ENCODE peak calls at places on chromosomes 11 and 22, in five cellular contexts. P is mammary epithelial cell, C is uterus, Y is small intestine, H is right lobe of liver. G is an unnamed sample.

GRCh38 chr11:108025387-108026080 is 16.8 kb downstream of the CUL5 start:
- DNase-seq in P (no peak), C (no peak), Y (no peak), H (no peak), G (no peak)

GRCh38 chr11:88709567-88709966 is 356.2 kb downstream of the GRM5 start:
- DNase-seq in P (peak; percentile 53), C (no peak), Y (no peak), H (no peak), G (no peak)

GRCh38 chr11:47443028-47443700 is 5.8 kb downstream of the RAPSN start:
- DNase-seq in P (no peak), C (no peak), Y (no peak), H (no peak), G (no peak)

GRCh38 chr11:125941606-125942275 is 4.1 kb upstream of the VSIG10L2 start:
- DNase-seq in P (peak; percentile 17), C (no peak), Y (peak; percentile 60), H (peak; percentile 72), G (no peak)

GRCh38 chr11:32068134-32068533 is 22.7 kb upstream of the RCN1 start:
- DNase-seq in P (no peak), C (no peak), Y (no peak), H (no peak), G (no peak)

GRCh38 chr11:72773291-72773690 is 20.6 kb downstream of the STARD10 start:
- DNase-seq in P (peak; percentile 77), C (peak; percentile 74), Y (no peak), H (no peak), G (no peak)

GRCh38 chr11:20610825-20611224 is 11.4 kb downstream of the SLC6A5 start:
- DNase-seq in P (peak; percentile 66), C (no peak), Y (no peak), H (no peak), G (no peak)

GRCh38 chr22:37898441-37899181 is 7.5 kb upstream of the MICALL1 start:
- DNase-seq in P (peak; percentile 95), C (no peak), Y (no peak), H (no peak), G (no peak)

GRCh38 chr11:74925281-74925680 is 23.6 kb downstream of the XRRA1 start:
- DNase-seq in P (no peak), C (no peak), Y (no peak), H (no peak), G (no peak)

GRCh38 chr11:95363710-95364109 is 132.7 kb upstream of the SESN3 start:
- DNase-seq in P (no peak), C (no peak), Y (no peak), H (no peak), G (no peak)

GRCh38 chr11:17371614-17372013 is 16.8 kb downstream of the KCNJ11 start:
- DNase-seq in P (peak; percentile 44), C (no peak), Y (no peak), H (no peak), G (no peak)
- H3K9me3 ChIP-seq in P (peaks cover 45% of the 10 kb centered on the region), C (peaks cover 33% of the 10 kb centered on the region), Y (no peaks in the 10 kb centered on the region), H (no peaks in the 10 kb centered on the region), G (peaks cover 6% of the 10 kb centered on the region)

DNA sequence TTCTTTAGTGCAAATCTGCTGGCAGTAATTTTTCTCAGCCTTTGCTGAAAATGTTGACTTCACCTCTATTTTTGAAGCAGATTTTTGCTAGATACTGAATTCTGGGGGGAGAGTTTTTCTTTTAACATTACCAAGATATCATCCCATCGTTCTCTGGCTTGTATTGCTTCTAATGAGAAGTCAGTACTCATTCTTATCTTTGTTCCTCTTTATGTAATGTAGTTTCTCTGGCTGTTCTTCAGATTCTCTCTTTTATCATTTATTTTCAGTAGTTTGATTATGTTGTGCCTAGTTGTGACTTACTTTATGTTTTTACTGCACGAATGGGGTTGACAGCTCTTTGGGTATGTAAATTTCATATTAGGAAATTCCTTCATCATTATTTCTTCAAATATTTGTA is 318.7 kb upstream of the PITPNB start:
- DNase-seq in P (no peak), C (no peak), Y (no peak), H (no peak), G (no peak)
- H3K27me3 ChIP-seq in P (no peaks in the 10 kb centered on the region), C (no peaks in the 10 kb centered on the region), Y (no peaks in the 10 kb centered on the region), H (no peaks in the 10 kb centered on the region), G (no peaks in the 10 kb centered on the region)

GRCh38 chr22:50242406-50242949 is 2.3 kb downstream of the TUBGCP6 start:
- DNase-seq in P (no peak), C (no peak), Y (no peak), H (no peak), G (no peak)
- H3K9me3 ChIP-seq in P (no peaks in the 10 kb centered on the region), C (no peaks in the 10 kb centered on the region), Y (no peaks in the 10 kb centered on the region), H (no peaks in the 10 kb centered on the region), G (no peaks in the 10 kb centered on the region)

GRCh38 chr11:114110948-114111347 is 51.4 kb downstream of the ZBTB16 start:
- DNase-seq in P (no peak), C (peak; percentile 73), Y (peak; percentile 19), H (peak; percentile 61), G (no peak)
- H3K27me3 ChIP-seq in P (peaks cover 11% of the 10 kb centered on the region), C (no peaks in the 10 kb centered on the region), Y (no peaks in the 10 kb centered on the region), H (no peaks in the 10 kb centered on the region), G (no peaks in the 10 kb centered on the region)

GRCh38 chr11:3357302-3357701 is 21.6 kb downstream of the ZNF195 start:
- DNase-seq in P (no peak), C (no peak), Y (no peak), H (no peak), G (no peak)
- H3K9me3 ChIP-seq in P (peaks cover 67% of the 10 kb centered on the region), C (peaks cover 25% of the 10 kb centered on the region), Y (peaks cover 5% of the 10 kb centered on the region), H (peaks cover 25% of the 10 kb centered on the region), G (peaks cover 17% of the 10 kb centered on the region)

GRCh38 chr11:120793806-120794479 is 230.0 kb upstream of the TBCEL start:
- DNase-seq in P (no peak), C (no peak), Y (no peak), H (no peak), G (no peak)
- H3K27me3 ChIP-seq in P (peaks cover 2% of the 10 kb centered on the region), C (no peaks in the 10 kb centered on the region), Y (no peaks in the 10 kb centered on the region), H (no peaks in the 10 kb centered on the region), G (no peaks in the 10 kb centered on the region)

DNA sequence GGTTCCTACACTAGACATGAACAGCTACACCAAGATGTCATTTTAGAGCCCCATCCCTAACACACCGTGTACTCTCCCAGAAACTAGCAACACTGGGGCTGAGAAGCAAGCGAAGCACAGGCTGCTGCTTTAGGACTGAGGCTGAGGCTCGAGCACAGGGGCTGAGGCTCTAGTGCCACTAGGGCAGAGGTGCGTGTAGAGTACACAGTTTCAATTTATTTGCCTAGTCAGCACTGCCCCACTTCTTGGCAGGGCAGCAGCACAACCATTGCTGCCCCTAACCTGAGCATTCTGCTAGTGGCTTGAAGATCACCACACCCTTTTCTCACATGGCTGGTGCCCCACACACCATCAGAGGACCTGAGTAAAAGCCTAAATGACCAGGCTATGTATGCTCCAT is 713.2 kb downstream of the LRRC4C start:
- DNase-seq in P (no peak), C (no peak), Y (no peak), H (no peak), G (no peak)
- H3K9me3 ChIP-seq in P (no peaks in the 10 kb centered on the region), C (no peaks in the 10 kb centered on the region), Y (no peaks in the 10 kb centered on the region), H (no peaks in the 10 kb centered on the region), G (no peaks in the 10 kb centered on the region)

GRCh38 chr11:30017467-30017895 is 651 bp upstream of the KCNA4 start:
- DNase-seq in P (no peak), C (no peak), Y (no peak), H (no peak), G (no peak)
- H3K27me3 ChIP-seq in P (peaks cover 19% of the 10 kb centered on the region), C (no peaks in the 10 kb centered on the region), Y (no peaks in the 10 kb centered on the region), H (no peaks in the 10 kb centered on the region), G (peaks cover 12% of the 10 kb centered on the region)